ENCODE peak calls at places on chromosomes 11 and 22, in ten cellular contexts. P is brain microvascular endothelial cell; R is HCT116; Q is right atrium auricular region; M is Panc1; G is pancreas; U is left ventricle myocardium inferior; D is CD4-positive, alpha-beta T cell; A is GM23338; C is neural progenitor cell. I is an unnamed sample. For H3K27me3, the result is how much of the 10 kb centered on the place peaks cover.

GRCh38 chr11:128902515-128903066 is 11.4 kb downstream of the KCNJ5 start:
- DNase-seq in U (no peak), G (no peak), D (no peak), A (peak), C (no peak), P (peak), Q (no peak), M (no peak), R (no peak), I (no peak)

GRCh38 chr22:41561335-41561734 is 525 bp downstream of the CSDC2 start:
- DNase-seq in R (no peak), M (no peak), Q (no peak), A (peak), P (no peak), C (peak), G (no peak), D (no peak), U (no peak), I (no peak)

GRCh38 chr11:17810736-17811135 is 76.2 kb downstream of the KCNC1 start:
- DNase-seq in U (no peak), Q (no peak), P (peak), G (no peak), A (no peak), M (no peak), C (no peak), R (no peak), D (no peak), I (no peak)

GRCh38 chr22:24506802-24507438 is 11.8 kb downstream of the UPB1 start:
- DNase-seq in P (no peak), R (no peak), D (no peak), Q (no peak), C (no peak), U (no peak), M (no peak), G (no peak), A (peak), I (no peak)

GRCh38 chr22:36386900-36387663 is 685 bp downstream of the MYH9 start:
- DNase-seq in D (no peak), A (peak), M (no peak), Q (no peak), R (no peak), P (no peak), G (peak), C (peak), U (peak), I (peak)

GRCh38 chr22:48536691-48537591 is 1290.7 kb downstream of the BRD1 start:
- DNase-seq in Q (no peak), R (no peak), M (no peak), P (no peak), G (peak), C (no peak), D (no peak), A (no peak), U (no peak), I (no peak)

GRCh38 chr11:97743205-97743742 is 1277.5 kb upstream of the CNTN5 start:
- DNase-seq in D (no peak), M (no peak), G (no peak), A (no peak), C (no peak), R (no peak), P (peak), U (no peak), Q (no peak), I (no peak)

GRCh38 chr11:17224727-17225126 is 16.9 kb upstream of the PIK3C2A start:
- DNase-seq in U (no peak), R (no peak), M (no peak), C (no peak), P (no peak), G (no peak), Q (no peak), A (no peak), D (no peak), I (no peak)

GRCh38 chr11:44145011-44145777 is 49.7 kb downstream of the EXT2 start:
- DNase-seq in Q (no peak), R (no peak), G (no peak), C (no peak), A (no peak), P (no peak), D (no peak), M (no peak), U (no peak), I (no peak)

GRCh38 chr11:36753960-36754359 is 155.9 kb upstream of the RAG2 start:
- DNase-seq in Q (no peak), M (no peak), D (no peak), R (no peak), C (no peak), A (no peak), U (no peak), P (no peak), G (no peak), I (no peak)

GRCh38 chr11:26254378-26254777 is 77.6 kb upstream of the ANO3 start:
- DNase-seq in G (no peak), R (no peak), D (no peak), M (no peak), C (no peak), P (no peak), A (no peak), U (no peak), Q (no peak), I (no peak)

GRCh38 chr11:9061807-9062206 is 29.6 kb downstream of the SCUBE2 start:
- DNase-seq in P (no peak), R (no peak), A (no peak), D (no peak), U (no peak), C (no peak), G (no peak), M (no peak), Q (no peak), I (no peak)

GRCh38 chr11:70233511-70233919 is 30.4 kb downstream of the FADD start:
- DNase-seq in D (no peak), M (peak), A (no peak), P (peak), G (no peak), Q (no peak), U (no peak), C (no peak), R (peak), I (no peak)

GRCh38 chr11:28615542-28615941 is 507.4 kb downstream of the METTL15 start:
- DNase-seq in D (no peak), C (no peak), A (no peak), P (no peak), U (no peak), G (no peak), Q (no peak), R (no peak), M (no peak), I (no peak)

GRCh38 chr22:44214187-44214586 is 33.5 kb downstream of the PARVG start:
- DNase-seq in C (no peak), U (no peak), R (no peak), D (no peak), G (no peak), A (no peak), Q (peak), P (no peak), M (no peak), I (no peak)

GRCh38 chr11:19982761-19983495 is 177.3 kb downstream of the DBX1 start:
- DNase-seq in C (no peak), P (peak), R (no peak), M (no peak), G (no peak), Q (no peak), A (no peak), U (no peak), D (no peak), I (no peak)

GRCh38 chr11:118206612-118207031 is 18.2 kb downstream of the JAML start:
- DNase-seq in D (no peak), Q (no peak), U (peak), G (no peak), C (no peak), P (no peak), A (no peak), M (no peak), R (no peak), I (no peak)

GRCh38 chr11:128470081-128470480 is 117.3 kb downstream of the ETS1 start:
- DNase-seq in Q (no peak), R (no peak), M (no peak), G (no peak), D (no peak), U (no peak), C (no peak), A (no peak), P (no peak), I (no peak)

GRCh38 chr11:44382648-44383240 is 72.8 kb upstream of the ALX4 start:
- DNase-seq in R (no peak), G (no peak), P (no peak), U (no peak), D (no peak), A (no peak), M (no peak), Q (no peak), C (no peak), I (no peak)

GRCh38 chr22:29713156-29713715 is 6.6 kb upstream of the CABP7 start:
- DNase-seq in U (no peak), Q (no peak), P (no peak), D (no peak), R (no peak), G (no peak), C (no peak), A (no peak), M (no peak), I (no peak)

GRCh38 chr22:28043269-28043668 is 124.2 kb upstream of the PITPNB start:
- DNase-seq in D (no peak), Q (no peak), C (no peak), M (no peak), G (no peak), P (no peak), R (no peak), A (no peak), U (no peak), I (no peak)

GRCh38 chr11:69634590-69634989 is 6.4 kb upstream of the CCND1 start:
- DNase-seq in G (no peak), R (no peak), D (no peak), Q (no peak), M (no peak), A (no peak), U (peak), C (no peak), P (no peak), I (no peak)

GRCh38 chr11:61832758-61833157 is 4.7 kb downstream of the FADS2 start:
- DNase-seq in R (no peak), C (no peak), U (peak), Q (no peak), M (no peak), P (no peak), G (no peak), D (no peak), A (no peak), I (no peak)

GRCh38 chr11:71451596-71452353 is 1.2 kb upstream of the NADSYN1 start:
- DNase-seq in D (no peak), P (no peak), C (peak), M (no peak), Q (no peak), U (no peak), G (peak), A (peak), R (no peak), I (no peak)

GRCh38 chr11:20035701-20036601 is 124.3 kb downstream of the DBX1 start:
- DNase-seq in A (no peak), P (peak), R (no peak), M (peak), G (no peak), Q (no peak), C (no peak), U (no peak), D (no peak), I (no peak)

GRCh38 chr11:62104001-62104400 is 19.8 kb upstream of the INCENP start:
- DNase-seq in A (no peak), U (no peak), R (no peak), G (no peak), P (no peak), M (no peak), D (no peak), Q (no peak), C (no peak), I (no peak)

GRCh38 chr11:1763336-1763795 is 361 bp downstream of the CTSD start:
- DNase-seq in G (no peak), U (no peak), D (no peak), C (no peak), R (no peak), Q (no peak), A (no peak), P (no peak), M (no peak), I (no peak)

GRCh38 chr11:15053201-15053685 is 20.1 kb upstream of the CALCB start:
- DNase-seq in C (no peak), Q (no peak), A (no peak), D (no peak), P (no peak), U (no peak), G (no peak), R (peak), M (no peak), I (no peak)

DNA sequence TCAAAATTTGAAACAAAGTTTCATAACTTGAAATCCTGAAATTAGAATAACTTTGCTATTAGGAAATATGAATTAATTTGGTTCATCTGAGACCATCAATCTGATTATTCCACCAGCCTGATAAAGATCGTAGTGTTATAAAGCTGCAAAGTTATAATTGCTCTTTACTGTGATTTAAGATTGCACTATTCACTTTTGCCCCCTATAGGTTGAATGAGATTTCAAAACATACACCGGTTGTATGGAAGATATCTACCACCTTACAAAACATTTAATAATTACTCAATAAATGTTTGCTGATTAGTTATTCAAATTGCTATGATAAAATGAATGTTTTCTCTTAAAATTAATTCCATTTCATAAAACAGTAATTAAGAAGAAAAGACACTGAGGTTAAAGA is 26.1 kb downstream of the APIP start:
- DNase-seq in D (no peak), U (no peak), Q (no peak), A (no peak), G (no peak), R (no peak), P (no peak), C (no peak), M (no peak), I (no peak)
- TF ChIP-seq CTCF in D (no peak), U (peak), Q (peak), A (peak), G (no peak), R (peak), P (peak), C (peak), M (peak), I (no peak)

GRCh38 chr22:22908495-22908861 is 20.9 kb downstream of the IGLL5 start:
- DNase-seq in C (no peak), U (no peak), D (no peak), P (no peak), A (no peak), M (no peak), R (no peak), G (no peak), Q (no peak), I (no peak)

GRCh38 chr22:22910272-22911240 is 22.9 kb downstream of the IGLL5 start:
- DNase-seq in P (no peak), A (no peak), D (no peak), G (no peak), C (no peak), U (no peak), R (no peak), Q (no peak), M (no peak), I (no peak)

GRCh38 chr22:22911327-22912134 is 23.9 kb downstream of the IGLL5 start:
- DNase-seq in M (no peak), A (no peak), R (no peak), C (no peak), P (no peak), D (no peak), G (no peak), Q (no peak), U (no peak), I (no peak)

GRCh38 chr22:22908941-22909604 is 21.5 kb downstream of the IGLL5 start:
- DNase-seq in D (no peak), G (no peak), P (no peak), U (no peak), C (no peak), M (no peak), Q (no peak), A (no peak), R (no peak), I (no peak)

DNA sequence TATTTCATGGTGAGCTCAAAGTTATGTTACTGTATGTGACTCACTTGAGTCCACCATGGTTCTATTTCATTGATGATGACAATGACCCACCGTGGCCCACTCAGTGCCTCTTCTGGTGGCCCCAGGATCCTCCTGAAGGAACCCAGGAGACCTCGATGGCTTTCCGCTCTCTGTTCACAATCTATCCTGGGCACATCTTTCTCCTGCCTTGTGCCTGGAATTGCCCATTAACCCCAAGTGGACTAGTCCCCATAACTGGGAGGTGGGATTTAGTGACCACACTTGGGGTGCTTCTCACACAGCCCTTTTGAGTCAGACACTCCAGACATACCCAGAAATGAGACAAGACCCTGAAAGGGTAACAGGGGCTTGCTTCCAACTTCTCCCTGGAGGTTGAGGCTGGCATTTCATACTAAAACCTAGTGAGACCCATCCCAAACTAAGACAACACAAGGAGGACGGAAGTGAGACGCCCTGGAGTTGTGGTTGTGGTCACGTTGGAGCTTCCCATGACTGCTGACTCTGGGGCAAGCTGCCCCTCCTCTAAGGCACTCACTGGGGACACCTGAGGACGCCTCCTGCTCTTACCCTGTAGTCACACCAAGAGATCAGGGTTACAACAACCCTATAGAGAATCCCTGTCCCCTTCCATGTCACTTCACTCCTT is 22.1 kb downstream of the IGLL5 start:
- DNase-seq in A (no peak), P (no peak), C (no peak), U (no peak), Q (no peak), R (no peak), M (no peak), D (no peak), G (no peak), I (no peak)
- H3K27me3 ChIP-seq in A (half or more), P (under half), C (half or more), U (half or more), Q (under half), R (half or more), M (under half), D (under half), G (under half), I (under half)

GRCh38 chr11:107598225-107599139 is 7.5 kb downstream of the ELMOD1 start:
- DNase-seq in P (no peak), C (peak), G (no peak), Q (no peak), M (no peak), U (no peak), R (peak), A (peak), D (no peak), I (peak)
- TF ChIP-seq CTCF in P (peak), C (peak), G (no peak), Q (peak), M (peak), U (peak), R (peak), A (peak), D (no peak), I (peak)

GRCh38 chr22:37518509-37519267 is 527 bp downstream of the CARD10 start:
- DNase-seq in M (no peak), A (peak), Q (no peak), R (no peak), D (no peak), P (no peak), U (no peak), C (peak), G (no peak), I (no peak)

GRCh38 chr22:37521236-37521739 is 2.1 kb upstream of the CARD10 start:
- DNase-seq in P (no peak), D (no peak), R (no peak), U (no peak), M (no peak), Q (no peak), G (no peak), C (no peak), A (no peak), I (no peak)

GRCh38 chr22:37519268-37520195 is at the start of gene CARD10:
- DNase-seq in C (peak), Q (no peak), R (no peak), G (no peak), U (peak), M (no peak), D (no peak), A (peak), P (no peak), I (no peak)

GRCh38 chr22:37517826-37518450 is 1.3 kb downstream of the CARD10 start:
- DNase-seq in C (no peak), M (no peak), Q (no peak), D (no peak), U (no peak), R (no peak), A (no peak), G (no peak), P (no peak), I (no peak)

GRCh38 chr22:37520754-37521153 is 1.5 kb upstream of the CARD10 start:
- DNase-seq in Q (no peak), U (no peak), D (no peak), M (no peak), P (no peak), R (no peak), C (no peak), G (no peak), A (no peak), I (no peak)
- H3K27me3 ChIP-seq in Q (under half), U (half or more), D (under half), M (under half), P (under half), R (under half), C (half or more), G (under half), A (under half), I (under half)

GRCh38 chr11:93113824-93114223 is 84.0 kb downstream of the SLC36A4 start:
- DNase-seq in Q (no peak), R (no peak), D (no peak), A (peak), P (no peak), M (no peak), U (no peak), G (no peak), C (peak), I (no peak)
- TF ChIP-seq CTCF in Q (no peak), R (peak), D (no peak), A (peak), P (no peak), M (peak), U (no peak), G (no peak), C (peak), I (no peak)

GRCh38 chr11:119323532-119324033 is 6.7 kb upstream of the MCAM start:
- DNase-seq in R (peak), U (peak), P (peak), D (peak), C (peak), M (peak), A (peak), G (peak), Q (peak), I (no peak)

GRCh38 chr11:119322921-119323531 is 6.1 kb upstream of the MCAM start:
- DNase-seq in P (no peak), M (no peak), C (no peak), U (no peak), R (no peak), Q (no peak), A (no peak), D (no peak), G (no peak), I (no peak)

GRCh38 chr11:119324124-119324665 is 7.3 kb upstream of the MCAM start:
- DNase-seq in P (no peak), R (no peak), D (no peak), A (no peak), G (no peak), Q (no peak), U (no peak), C (no peak), M (no peak), I (no peak)

GRCh38 chr11:119320593-119321524 is 3.9 kb upstream of the MCAM start:
- DNase-seq in D (no peak), G (no peak), P (peak), A (peak), R (no peak), U (peak), C (peak), Q (no peak), M (no peak), I (peak)

DNA sequence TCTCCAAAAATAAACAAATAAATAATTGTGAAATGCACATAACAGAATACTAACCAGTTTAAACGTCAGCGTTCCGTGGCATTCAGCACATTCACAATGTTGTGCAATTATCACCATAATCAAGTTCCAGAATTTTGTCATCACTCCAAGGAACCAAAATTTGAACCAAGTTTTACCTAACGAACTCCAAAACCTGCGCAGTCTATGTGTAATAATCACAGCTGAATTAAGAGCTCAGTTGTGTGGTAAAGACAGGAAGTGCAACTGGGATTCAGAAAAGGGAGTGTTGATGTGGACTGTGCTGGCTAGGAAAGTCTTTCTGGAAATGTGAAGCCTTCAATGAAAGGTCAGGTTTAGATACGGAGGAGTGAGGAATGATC is 5.4 kb upstream of the MCAM start:
- DNase-seq in R (no peak), U (no peak), G (no peak), P (no peak), D (no peak), A (no peak), Q (no peak), M (no peak), C (no peak), I (no peak)
- H3K27me3 ChIP-seq in R (under half), U (under half), G (under half), P (under half), D (under half), A (under half), Q (under half), M (under half), C (under half), I (under half)

GRCh38 chr11:124839051-124839971 is 25.9 kb upstream of the ROBO3 start:
- DNase-seq in P (no peak), D (no peak), G (no peak), R (no peak), A (peak), U (no peak), Q (no peak), M (no peak), C (peak), I (no peak)
- TF ChIP-seq CTCF in P (no peak), D (no peak), G (no peak), R (no peak), A (no peak), U (no peak), Q (no peak), M (no peak), C (no peak), I (no peak)